ENCODE peak calls at places on chromosomes 11 and 22, in five cellular contexts. N is OCI-LY7, F is fibroblast of lung, X is GM23338, B is neural progenitor cell. K is an unnamed sample.

GRCh38 chr11:19951558-19952083 is 208.7 kb downstream of the DBX1 start:
- DNase-seq in X (peak), F (peak), N (peak), B (peak), K (peak)

GRCh38 chr11:134040386-134041297 is 28.2 kb upstream of the JAM3 start:
- DNase-seq in X (no peak), B (no peak), N (no peak), F (peak), K (no peak)

GRCh38 chr11:46936138-46937110 is at the start of gene CSTPP1:
- DNase-seq in F (peak), N (peak), X (peak), B (peak), K (peak)

GRCh38 chr11:47617417-47617809 is 23.2 kb upstream of the C1QTNF4 start:
- DNase-seq in X (no peak), N (no peak), B (no peak), F (peak), K (peak)

GRCh38 chr11:70381872-70382842 is 16.2 kb upstream of the CTTN start:
- DNase-seq in N (no peak), F (peak), B (no peak), X (peak), K (no peak)

GRCh38 chr11:68117896-68118470 is 3.2 kb downstream of the CHKA start:
- DNase-seq in X (peak), N (no peak), B (peak), F (no peak), K (peak)

GRCh38 chr11:45527898-45528297 is 137.5 kb downstream of the CHST1 start:
- DNase-seq in X (no peak), F (no peak), N (no peak), B (no peak), K (no peak)

GRCh38 chr22:19546680-19547079 is 22.5 kb upstream of the CLDN5 start:
- DNase-seq in B (no peak), N (no peak), X (no peak), F (no peak), K (no peak)

GRCh38 chr11:102177974-102178631 is 67.9 kb downstream of the YAP1 start:
- DNase-seq in B (no peak), F (peak), X (no peak), N (no peak), K (peak)

GRCh38 chr11:23257556-23257955 is 397.3 kb upstream of the CCDC179 start:
- DNase-seq in B (no peak), X (no peak), N (no peak), F (no peak), K (no peak)

GRCh38 chr11:117872420-117872961 is 4.0 kb downstream of the FXYD6 start:
- DNase-seq in X (no peak), F (no peak), N (no peak), B (no peak), K (no peak)

GRCh38 chr11:15617126-15617525 is 502.4 kb downstream of the INSC start:
- DNase-seq in F (no peak), X (no peak), N (no peak), B (no peak), K (no peak)

GRCh38 chr11:124623861-124624525 is 1.3 kb downstream of the TBRG1 start:
- DNase-seq in X (no peak), B (no peak), F (peak), N (no peak), K (no peak)

GRCh38 chr11:1767399-1768140 is 3.8 kb upstream of the CTSD start:
- DNase-seq in N (no peak), F (no peak), B (no peak), X (no peak), K (no peak)

GRCh38 chr11:101456812-101457211 is 127.0 kb downstream of the TRPC6 start:
- DNase-seq in N (peak), X (no peak), F (peak), B (no peak), K (peak)

GRCh38 chr11:125132071-125132470 is 20.6 kb upstream of the TMEM218 start:
- DNase-seq in F (no peak), B (no peak), N (no peak), X (no peak), K (no peak)

GRCh38 chr22:29031236-29031982 is 30.2 kb downstream of the C22orf31 start:
- DNase-seq in B (peak), F (peak), N (no peak), X (peak), K (peak)

GRCh38 chr11:36257351-36257750 is 31.9 kb downstream of the COMMD9 start:
- DNase-seq in X (no peak), B (no peak), F (peak), N (no peak), K (no peak)

GRCh38 chr11:114330373-114330772 is 34.2 kb downstream of the NNMT start:
- DNase-seq in N (no peak), X (no peak), B (no peak), F (no peak), K (no peak)

GRCh38 chr11:29009426-29009825 is 901.2 kb downstream of the METTL15 start:
- DNase-seq in B (no peak), N (no peak), F (no peak), X (no peak), K (no peak)

GRCh38 chr22:19429950-19430889 is 1.3 kb downstream of the HIRA start:
- DNase-seq in B (peak), N (peak), F (peak), X (peak), K (peak)

GRCh38 chr11:12474871-12475270 is 97.5 kb downstream of the PARVA start:
- DNase-seq in F (no peak), B (no peak), X (no peak), N (no peak), K (no peak)

GRCh38 chr22:25021409-25021808 is 68.9 kb downstream of the KIAA1671 start:
- DNase-seq in X (no peak), N (no peak), B (no peak), F (no peak), K (no peak)

GRCh38 chr11:64449381-64450167 is 90.6 kb downstream of the RPS6KA4 start:
- DNase-seq in N (peak), F (peak), B (peak), X (peak), K (peak)

GRCh38 chr11:30314625-30315024 is 8.3 kb upstream of the ARL14EP start:
- DNase-seq in F (peak), B (no peak), X (peak), N (no peak), K (peak)
- TF ChIP-seq CTCF in F (peak), B (peak), X (peak), N (peak), K (peak)

DNA sequence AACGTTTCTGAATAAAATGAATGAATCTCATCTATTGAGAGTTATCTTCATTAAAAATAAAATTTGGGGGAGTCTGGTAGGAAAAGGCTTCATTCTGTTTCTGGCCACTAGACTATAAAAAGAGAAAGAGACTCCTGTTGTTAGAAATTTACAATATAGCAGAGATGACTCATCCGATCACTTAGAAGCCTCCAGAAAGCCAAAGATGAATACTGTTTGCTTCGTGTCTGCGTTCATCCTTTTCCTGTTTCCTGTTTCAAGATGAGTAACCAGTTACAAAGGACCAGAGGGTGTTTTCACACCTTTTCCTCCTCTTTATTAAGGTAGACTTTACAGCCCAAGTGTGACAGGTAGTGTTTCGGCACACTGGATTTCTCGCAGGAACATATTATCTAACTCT is 1120.7 kb downstream of the LRRC4C start:
- DNase-seq in X (peak), B (no peak), N (no peak), F (peak), K (peak)
- H2AFZ ChIP-seq in X (no peak), B (peak), N (no peak), F (peak), K (no peak)

GRCh38 chr11:73034777-73035176 is 107.3 kb downstream of the FCHSD2 start:
- DNase-seq in N (no peak), B (no peak), X (no peak), F (no peak), K (peak)
- H3K27ac ChIP-seq in N (no peak), B (no peak), X (no peak), F (no peak), K (no peak)

GRCh38 chr22:36998620-36999351 is 20.5 kb downstream of the TST start:
- DNase-seq in X (peak), N (no peak), B (no peak), F (no peak), K (no peak)
- TF ChIP-seq CTCF in X (peak), N (peak), B (peak), F (peak), K (peak)

K was measured in PC-3.